ENCODE peak calls at places on chromosomes 1 and 21, in eight cellular contexts. K, F, U, H, Z, P, B and D are unnamed samples.

GRCh38 chr1:38541223-38541622 is 318.3 kb downstream of the RRAGC start:
- DNase-seq in K (no peak), F (no peak), U (no peak), H (no peak), Z (no peak), P (no peak), B (no peak), D (no peak)

GRCh38 chr1:21822349-21822748 is 10.3 kb downstream of the LDLRAD2 start:
- DNase-seq in K (no peak), F (no peak), U (peak; percentile 36), H (peak; percentile 13), Z (no peak), P (no peak), B (no peak), D (no peak)

GRCh38 chr1:99619583-99619982 is 26.3 kb upstream of the PALMD start:
- DNase-seq in K (no peak), F (no peak), U (no peak), H (no peak), Z (no peak), P (no peak), B (no peak), D (peak; percentile 8)

GRCh38 chr1:27668808-27669723 is 2.9 kb downstream of the IFI6 start:
- DNase-seq in K (peak; percentile 87), F (peak; percentile 96), U (peak; percentile 77), H (peak; percentile 61), Z (peak; percentile 60), P (peak; percentile 31), B (peak; percentile 78), D (peak; percentile 33)

GRCh38 chr1:25743164-25744139 is 56.5 kb upstream of the SELENON start:
- DNase-seq in K (no peak), F (peak; percentile 83), U (no peak), H (peak; percentile 82), Z (peak; percentile 52), P (peak; percentile 58), B (peak; percentile 69), D (peak; percentile 58)

GRCh38 chr1:202567747-202568146 is 142.5 kb downstream of the SYT2 start:
- DNase-seq in K (no peak), F (no peak), U (no peak), H (no peak), Z (no peak), P (no peak), B (no peak), D (peak; percentile 52)

GRCh38 chr1:108643492-108644333 is 17.2 kb downstream of the HENMT1 start:
- DNase-seq in K (no peak), F (no peak), U (peak; percentile 57), H (peak; percentile 68), Z (no peak), P (no peak), B (peak; percentile 73), D (peak; percentile 83)

GRCh38 chr1:243842978-243843490 is 7.0 kb downstream of the AKT3 start:
- DNase-seq in K (no peak), F (no peak), U (no peak), H (peak; percentile 92), Z (no peak), P (no peak), B (peak; percentile 59), D (peak; percentile 87)

GRCh38 chr1:26913754-26914619 is at the start of gene NR0B2:
- DNase-seq in K (no peak), F (peak; percentile 86), U (no peak), H (no peak), Z (no peak), P (no peak), B (no peak), D (no peak)

GRCh38 chr1:118151312-118151937 is 33.6 kb downstream of the SPAG17 start:
- DNase-seq in K (peak; percentile 73), F (no peak), U (peak; percentile 45), H (peak; percentile 65), Z (no peak), P (peak; percentile 0), B (no peak), D (peak; percentile 46)

GRCh38 chr1:56516539-56517252 is 62.7 kb downstream of the PLPP3 start:
- DNase-seq in K (no peak), F (no peak), U (no peak), H (peak; percentile 95), Z (no peak), P (no peak), B (no peak), D (peak; percentile 53)

GRCh38 chr1:156480411-156481192 is 20.0 kb downstream of the MEF2D start:
- DNase-seq in K (peak; percentile 73), F (peak; percentile 94), U (peak; percentile 85), H (peak; percentile 59), Z (peak; percentile 45), P (peak; percentile 49), B (peak; percentile 46), D (no peak)

GRCh38 chr1:60033066-60033465 is 40.5 kb downstream of the C1orf87 start:
- DNase-seq in K (no peak), F (no peak), U (no peak), H (no peak), Z (no peak), P (no peak), B (no peak), D (peak; percentile 39)

GRCh38 chr1:58883888-58884482 is 100.1 kb upstream of the JUN start:
- DNase-seq in K (no peak), F (no peak), U (no peak), H (no peak), Z (no peak), P (no peak), B (no peak), D (no peak)

GRCh38 chr1:25615563-25616079 is 970 bp upstream of the MAN1C1 start:
- DNase-seq in K (no peak), F (no peak), U (no peak), H (no peak), Z (no peak), P (no peak), B (no peak), D (peak; percentile 28)

GRCh38 chr1:13784971-13785370 is 85.0 kb downstream of the PRDM2 start:
- DNase-seq in K (no peak), F (no peak), U (no peak), H (no peak), Z (no peak), P (no peak), B (no peak), D (peak; percentile 64)

GRCh38 chr1:221865808-221866207 is 123.9 kb upstream of the DUSP10 start:
- DNase-seq in K (no peak), F (no peak), U (no peak), H (no peak), Z (no peak), P (no peak), B (no peak), D (peak; percentile 90)

GRCh38 chr1:30029677-30030076 is 693.7 kb downstream of the MATN1 start:
- DNase-seq in K (no peak), F (no peak), U (no peak), H (no peak), Z (no peak), P (no peak), B (no peak), D (no peak)

GRCh38 chr1:1623181-1623630 is 7.9 kb downstream of the MIB2 start:
- DNase-seq in K (no peak), F (peak; percentile 75), U (no peak), H (no peak), Z (no peak), P (no peak), B (no peak), D (no peak)

GRCh38 chr1:231387770-231388669 is 34.1 kb downstream of the EGLN1 start:
- DNase-seq in K (no peak), F (no peak), U (no peak), H (no peak), Z (no peak), P (no peak), B (no peak), D (peak; percentile 55)

GRCh38 chr1:107359472-107360241 is 218.8 kb downstream of the NTNG1 start:
- DNase-seq in K (no peak), F (no peak), U (no peak), H (no peak), Z (no peak), P (no peak), B (no peak), D (no peak)

GRCh38 chr1:40723196-40723955 is 31.9 kb downstream of the NFYC start:
- DNase-seq in K (no peak), F (no peak), U (no peak), H (no peak), Z (no peak), P (no peak), B (no peak), D (no peak)

GRCh38 chr1:153525088-153525713 is 10.6 kb downstream of the S100A6 start:
- DNase-seq in K (no peak), F (peak; percentile 29), U (no peak), H (no peak), Z (no peak), P (no peak), B (no peak), D (peak; percentile 67)

GRCh38 chr1:111506561-111506960 is 3.1 kb upstream of the ADORA3 start:
- DNase-seq in K (no peak), F (no peak), U (no peak), H (no peak), Z (no peak), P (no peak), B (no peak), D (no peak)

GRCh38 chr1:150567341-150567716 is 12.1 kb downstream of the MCL1 start:
- DNase-seq in K (no peak), F (peak; percentile 86), U (no peak), H (no peak), Z (no peak), P (no peak), B (no peak), D (no peak)

GRCh38 chr1:234908571-234908970 is 220.1 kb downstream of the TOMM20 start:
- DNase-seq in K (no peak), F (no peak), U (no peak), H (no peak), Z (no peak), P (no peak), B (no peak), D (no peak)

GRCh38 chr1:228929476-228930027 is 194.3 kb downstream of the RHOU start:
- DNase-seq in K (no peak), F (no peak), U (no peak), H (no peak), Z (no peak), P (no peak), B (no peak), D (no peak)

GRCh38 chr21:15730484-15731242 is 881 bp downstream of the USP25 start:
- DNase-seq in K (no peak), F (no peak), U (no peak), H (no peak), Z (peak; percentile 66), P (no peak), B (no peak), D (no peak)